ENCODE peak calls at places on chromosome 18, in five cellular contexts. M is K562, P is HepG2, C is SK-N-SH, I is GM12878. N is an unnamed sample.
A peak's percentile ranks its signal among the peaks of the same experiment; 100 is the strongest.

GRCh38 chr18:32383040-32383819 is 87.5 kb downstream of the GAREM1 start:
- DNase-seq in C (no peak), M (no peak), I (no peak), P (peak; percentile 78), N (no peak)

GRCh38 chr18:9094307-9095226 is 7.9 kb upstream of the NDUFV2 start:
- DNase-seq in P (peak; percentile 92), M (peak; percentile 51), C (no peak), I (no peak), N (no peak)

GRCh38 chr18:35983818-35984217 is 11.3 kb downstream of the RMP24 start:
- DNase-seq in P (no peak), I (no peak), C (no peak), M (no peak), N (no peak)

GRCh38 chr18:5746844-5747243 is 148.5 kb downstream of the TMEM200C start:
- DNase-seq in M (peak; percentile 3), C (no peak), I (no peak), P (peak; percentile 86), N (no peak)

GRCh38 chr18:67468038-67468437 is 48.5 kb downstream of the DSEL start:
- DNase-seq in C (no peak), P (no peak), M (no peak), I (no peak), N (no peak)

GRCh38 chr18:12779043-12779442 is 76.2 kb downstream of the PSMG2 start:
- DNase-seq in C (no peak), M (no peak), P (no peak), I (no peak), N (no peak)

GRCh38 chr18:62024983-62025382 is 132.2 kb upstream of the RNF152 start:
- DNase-seq in M (no peak), P (no peak), I (no peak), C (no peak), N (no peak)

GRCh38 chr18:62555135-62555534 is 32.3 kb downstream of the ZCCHC2 start:
- DNase-seq in M (peak; percentile 36), I (no peak), P (no peak), C (no peak), N (no peak)

GRCh38 chr18:61991201-61991600 is 98.4 kb upstream of the RNF152 start:
- DNase-seq in M (no peak), I (no peak), P (no peak), C (no peak), N (peak; percentile 0)

GRCh38 chr18:13500227-13500865 is 226.0 kb downstream of the FAM210A start:
- DNase-seq in C (no peak), I (no peak), M (no peak), P (peak; percentile 8), N (no peak)

GRCh38 chr18:63320690-63321265 is 1.2 kb upstream of the BCL2 start:
- DNase-seq in C (peak; percentile 58), M (peak; percentile 38), P (peak; percentile 15), I (no peak), N (peak; percentile 50)

GRCh38 chr18:50989711-50990110 is 21.9 kb downstream of the ELAC1 start:
- DNase-seq in I (no peak), C (no peak), P (no peak), M (no peak), N (no peak)

GRCh38 chr18:12645751-12646203 is 12.1 kb downstream of the SPIRE1 start:
- DNase-seq in P (peak; percentile 41), M (no peak), I (no peak), C (no peak), N (no peak)

GRCh38 chr18:56030060-56030459 is 442.1 kb upstream of the TCF4 start:
- DNase-seq in M (no peak), C (no peak), I (no peak), P (no peak), N (no peak)

GRCh38 chr18:25935356-25935755 is 155.1 kb downstream of the SS18 start:
- DNase-seq in P (no peak), C (no peak), I (no peak), M (no peak), N (no peak)

GRCh38 chr18:59918320-59918755 is 18.5 kb downstream of the PMAIP1 start:
- DNase-seq in C (peak; percentile 49), I (peak; percentile 80), P (no peak), M (peak; percentile 85), N (no peak)
- TF ChIP-seq POLR2AphosphoS5 in C (no peak), I (no peak), P (no peak), M (peak; percentile 66), N (peak; percentile 55)

DNA sequence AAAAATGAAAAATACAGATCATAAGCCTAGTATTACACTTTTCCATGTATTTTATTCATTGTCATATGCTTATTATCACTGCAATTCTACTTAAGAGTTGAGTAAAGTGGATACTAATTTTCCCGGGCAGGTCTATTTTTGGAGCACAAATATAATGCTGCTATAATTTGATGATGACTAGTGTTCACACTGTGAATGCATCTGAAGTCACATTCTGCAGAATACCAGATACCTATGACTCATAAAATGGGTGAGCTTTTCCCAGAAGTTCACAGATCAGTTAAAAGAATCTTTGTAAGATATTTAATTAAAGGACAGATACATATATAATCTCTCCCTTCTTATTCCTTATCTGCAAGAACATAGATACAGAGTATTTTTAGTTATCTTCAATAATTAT is 79.8 kb upstream of the MC4R start:
- DNase-seq in I (no peak), C (peak; percentile 13), P (no peak), M (no peak), N (no peak)
- TF ChIP-seq GABPA in I (no peak), C (no peak), P (no peak), M (no peak), N (no peak)

DNA sequence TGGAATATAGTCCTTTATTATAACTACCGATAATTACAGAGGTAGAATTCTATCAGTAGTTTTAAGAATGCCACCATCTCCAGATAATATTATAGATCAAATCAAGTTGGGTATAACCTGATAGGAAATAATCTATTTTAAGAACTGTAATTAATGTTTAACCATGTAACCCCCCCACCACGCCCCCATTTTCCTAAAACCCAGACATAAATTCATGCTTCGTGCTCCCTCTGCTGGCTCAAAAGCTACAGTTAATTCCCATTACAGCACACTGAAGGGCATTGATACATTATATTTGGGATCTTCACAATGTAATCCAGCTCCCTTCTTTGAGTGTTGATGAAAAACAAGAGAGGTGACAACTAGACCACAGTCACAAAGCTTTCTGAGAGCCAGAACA is 228.0 kb upstream of the SMAD7 start:
- DNase-seq in M (peak; percentile 52), C (peak; percentile 39), I (no peak), P (peak; percentile 36), N (peak; percentile 23)
- TF ChIP-seq REST in M (no peak), C (no peak), I (no peak), P (no peak), N (no peak)

DNA sequence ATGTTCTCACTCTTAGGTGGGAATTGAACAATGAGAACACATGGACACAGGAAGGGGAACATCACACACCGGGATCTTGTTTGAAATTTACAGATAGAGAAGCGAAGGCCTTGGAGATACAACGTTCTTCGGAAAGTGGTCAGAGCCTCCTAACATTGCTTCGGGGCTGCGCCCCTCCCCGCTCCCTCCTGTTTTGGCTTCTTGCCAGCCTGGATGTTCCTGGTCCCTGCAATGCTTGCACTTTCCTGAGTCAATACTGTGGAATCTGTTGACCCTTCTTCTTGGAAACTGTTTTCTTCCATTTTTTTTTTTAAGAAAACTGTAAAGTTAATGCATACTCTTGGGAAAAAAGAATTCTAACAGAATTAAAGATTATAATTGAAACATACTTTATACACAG is 360.8 kb downstream of the SOCS6 start:
- DNase-seq in M (no peak), I (no peak), P (no peak), C (no peak), N (no peak)
- TF ChIP-seq POLR2AphosphoS5 in M (no peak), I (no peak), P (no peak), C (no peak), N (no peak)

GRCh38 chr18:75363446-75364225 is 63.9 kb downstream of the SMIM21 start:
- DNase-seq in P (no peak), C (no peak), I (no peak), M (no peak), N (no peak)

GRCh38 chr18:75362435-75362834 is 65.1 kb downstream of the SMIM21 start:
- DNase-seq in P (no peak), M (no peak), C (no peak), I (no peak), N (no peak)

GRCh38 chr18:75365837-75366236 is 61.7 kb downstream of the SMIM21 start:
- DNase-seq in P (no peak), C (no peak), I (no peak), M (no peak), N (no peak)

GRCh38 chr18:75364512-75364911 is 63.0 kb downstream of the SMIM21 start:
- DNase-seq in C (no peak), I (no peak), P (no peak), M (no peak), N (peak; percentile 15)

DNA sequence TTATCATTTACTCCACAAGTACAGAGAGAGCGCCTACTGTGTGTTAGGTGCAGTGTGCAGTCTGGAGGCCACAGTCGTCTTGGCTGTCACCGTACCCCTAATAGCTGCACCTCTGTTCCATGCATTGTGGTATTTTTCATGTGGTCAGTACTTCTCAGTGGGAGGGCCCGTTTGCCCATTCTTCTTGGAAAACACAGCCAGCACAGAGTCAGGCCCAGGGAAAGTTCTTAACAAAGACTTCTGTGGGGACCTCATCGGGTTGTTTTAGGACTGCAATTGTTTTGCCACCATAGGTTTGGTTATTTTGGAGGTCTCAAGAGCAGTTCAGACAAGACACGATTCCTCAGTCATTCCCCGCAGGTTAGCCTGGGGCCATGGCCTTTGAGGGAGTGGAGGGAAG is 62.3 kb downstream of the SMIM21 start:
- DNase-seq in C (no peak), I (no peak), M (no peak), P (no peak), N (no peak)
- TF ChIP-seq GABPA in C (no peak), I (no peak), M (no peak), P (no peak), N (no peak)

N was measured in HL-60.